ENCODE peak calls at places on chromosomes 13 and 19, in ten cellular contexts. Z is GM23338, G is bronchial epithelial cell, R is cardiac muscle cell, V is foreskin fibroblast, E is heart right ventricle, J is cardiac fibroblast, S is HCT116, W is fibroblast of the aortic adventitia, L is psoas muscle. A is an unnamed sample.

GRCh38 chr19:45972081-45972943 is 1.4 kb downstream of the NOVA2 start:
- DNase-seq in Z (no peak), G (peak), R (no peak), V (no peak), E (no peak), J (no peak), S (no peak), W (no peak), L (no peak), A (no peak)

GRCh38 chr19:23116802-23117571 is at the start of gene ZNF730:
- DNase-seq in Z (peak), G (peak), R (peak), V (peak), E (peak), J (peak), S (no peak), W (peak), L (peak), A (no peak)

GRCh38 chr19:46859637-46860124 is 1.1 kb upstream of the ARHGAP35 start:
- DNase-seq in Z (no peak), G (no peak), R (no peak), V (peak), E (peak), J (peak), S (no peak), W (no peak), L (peak), A (peak)

GRCh38 chr13:96621634-96622033 is 372.6 kb downstream of the OXGR1 start:
- DNase-seq in Z (no peak), G (peak), R (no peak), V (no peak), E (no peak), J (no peak), S (no peak), W (no peak), L (no peak), A (no peak)

GRCh38 chr13:75345191-75345590 is 136.8 kb downstream of the TBC1D4 start:
- DNase-seq in Z (no peak), G (no peak), R (peak), V (peak), E (no peak), J (peak), S (no peak), W (peak), L (no peak), A (no peak)

GRCh38 chr13:87680298-87680697 is 9.1 kb downstream of the SLITRK5 start:
- DNase-seq in Z (no peak), G (peak), R (no peak), V (no peak), E (no peak), J (no peak), S (no peak), W (no peak), L (no peak), A (peak)

GRCh38 chr13:79451500-79451962 is 29.4 kb upstream of the NDFIP2 start:
- DNase-seq in Z (peak), G (peak), R (peak), V (peak), E (no peak), J (peak), S (no peak), W (peak), L (no peak), A (peak)

GRCh38 chr13:46552302-46552680 is 679 bp upstream of the LRCH1 start:
- DNase-seq in Z (no peak), G (no peak), R (no peak), V (no peak), E (peak), J (no peak), S (no peak), W (no peak), L (no peak), A (no peak)

GRCh38 chr19:7819337-7819736 is 10.7 kb upstream of the EVI5L start:
- DNase-seq in Z (no peak), G (no peak), R (no peak), V (no peak), E (no peak), J (no peak), S (no peak), W (no peak), L (no peak), A (no peak)

GRCh38 chr19:3480383-3481091 is at the start of gene SMIM24:
- DNase-seq in Z (no peak), G (no peak), R (no peak), V (no peak), E (no peak), J (no peak), S (no peak), W (no peak), L (no peak), A (no peak)

GRCh38 chr13:72920097-72920496 is 138.2 kb downstream of the PIBF1 start:
- DNase-seq in Z (no peak), G (no peak), R (no peak), V (no peak), E (no peak), J (peak), S (no peak), W (peak), L (peak), A (peak)

GRCh38 chr13:93060144-93060543 is 166.5 kb upstream of the GPC6 start:
- DNase-seq in Z (no peak), G (no peak), R (no peak), V (no peak), E (no peak), J (no peak), S (no peak), W (no peak), L (no peak), A (no peak)

GRCh38 chr19:47601180-47601904 is 7.6 kb upstream of the BICRA start:
- DNase-seq in Z (no peak), G (no peak), R (no peak), V (no peak), E (no peak), J (no peak), S (no peak), W (no peak), L (no peak), A (no peak)

GRCh38 chr13:39675904-39676303 is 20.4 kb downstream of the COG6 start:
- DNase-seq in Z (no peak), G (no peak), R (peak), V (no peak), E (no peak), J (peak), S (no peak), W (peak), L (no peak), A (no peak)

GRCh38 chr13:20146381-20146780 is 14.5 kb downstream of the GJA3 start:
- DNase-seq in Z (no peak), G (no peak), R (no peak), V (no peak), E (no peak), J (no peak), S (no peak), W (no peak), L (no peak), A (no peak)

GRCh38 chr19:16888629-16889371 is at the start of gene F2RL3:
- DNase-seq in Z (peak), G (no peak), R (peak), V (peak), E (peak), J (peak), S (no peak), W (no peak), L (peak), A (no peak)

GRCh38 chr19:41408256-41408655 is 10.6 kb downstream of the BCKDHA start:
- DNase-seq in Z (peak), G (no peak), R (no peak), V (no peak), E (no peak), J (no peak), S (no peak), W (no peak), L (no peak), A (no peak)
- TF ChIP-seq CTCF in Z (peak), G (no peak), R (no peak), V (no peak), E (no peak), J (no peak), S (no peak), W (no peak), L (no peak), A (no peak)

GRCh38 chr19:29524912-29525870 is 603 bp upstream of the VSTM2B start:
- DNase-seq in Z (peak), G (no peak), R (no peak), V (no peak), E (no peak), J (no peak), S (no peak), W (no peak), L (no peak), A (no peak)
- TF ChIP-seq CTCF in Z (no peak), G (no peak), R (no peak), V (no peak), E (no peak), J (no peak), S (no peak), W (no peak), L (no peak), A (no peak)

GRCh38 chr19:35511337-35511736 is 2.1 kb downstream of the DMKN start:
- DNase-seq in Z (no peak), G (no peak), R (no peak), V (no peak), E (no peak), J (no peak), S (no peak), W (no peak), L (no peak), A (no peak)

GRCh38 chr19:35512831-35513230 is 618 bp downstream of the DMKN start:
- DNase-seq in Z (no peak), G (no peak), R (no peak), V (no peak), E (no peak), J (no peak), S (no peak), W (no peak), L (no peak), A (no peak)

GRCh38 chr19:35509018-35509652 is 4.3 kb downstream of the DMKN start:
- DNase-seq in Z (peak), G (peak), R (no peak), V (no peak), E (no peak), J (no peak), S (peak), W (no peak), L (no peak), A (peak)

GRCh38 chr19:35509861-35510625 is 3.4 kb downstream of the DMKN start:
- DNase-seq in Z (peak), G (peak), R (peak), V (no peak), E (peak), J (peak), S (peak), W (peak), L (peak), A (peak)

DNA sequence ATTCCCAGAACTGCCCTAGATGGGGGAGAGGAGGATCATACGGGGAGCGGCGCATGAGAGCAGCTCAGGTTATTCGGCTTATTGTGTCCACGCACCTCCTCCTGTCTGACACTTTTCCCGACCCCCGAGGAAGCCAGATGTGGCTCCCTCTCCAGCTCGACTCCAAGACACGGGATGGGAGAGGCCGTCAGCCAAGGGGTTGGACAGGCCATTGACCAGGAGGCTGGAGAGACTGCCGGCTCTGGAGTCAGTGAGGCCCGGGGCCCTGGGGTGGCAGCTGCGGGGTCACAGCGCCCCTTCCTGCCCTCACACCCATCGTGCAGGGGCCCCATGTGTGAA is 2.9 kb downstream of the DMKN start:
- DNase-seq in Z (no peak), G (no peak), R (no peak), V (no peak), E (no peak), J (no peak), S (no peak), W (no peak), L (no peak), A (no peak)
- TF ChIP-seq CTCF in Z (no peak), G (no peak), R (no peak), V (no peak), E (no peak), J (no peak), S (no peak), W (no peak), L (no peak), A (no peak)

GRCh38 chr19:5571777-5572176 is 4.0 kb upstream of the TINCR start:
- DNase-seq in Z (no peak), G (no peak), R (no peak), V (no peak), E (no peak), J (no peak), S (no peak), W (no peak), L (no peak), A (no peak)

GRCh38 chr19:5564930-5565329 is 2.8 kb downstream of the TINCR start:
- DNase-seq in Z (no peak), G (no peak), R (no peak), V (no peak), E (no peak), J (no peak), S (no peak), W (no peak), L (no peak), A (no peak)

GRCh38 chr19:5567971-5568407 is 236 bp upstream of the TINCR start:
- DNase-seq in Z (no peak), G (no peak), R (no peak), V (no peak), E (no peak), J (no peak), S (no peak), W (no peak), L (no peak), A (no peak)

GRCh38 chr19:5563941-5564612 is 3.7 kb downstream of the TINCR start:
- DNase-seq in Z (no peak), G (peak), R (no peak), V (peak), E (no peak), J (peak), S (no peak), W (no peak), L (no peak), A (peak)

GRCh38 chr19:5567360-5567970 is at the start of gene TINCR:
- DNase-seq in Z (peak), G (no peak), R (no peak), V (no peak), E (no peak), J (no peak), S (no peak), W (no peak), L (no peak), A (no peak)
- TF ChIP-seq CTCF in Z (peak), G (peak), R (peak), V (no peak), E (no peak), J (no peak), S (peak), W (no peak), L (no peak), A (peak)

GRCh38 chr19:50500060-50500752 is 10.8 kb downstream of the JOSD2 start:
- DNase-seq in Z (peak), G (no peak), R (no peak), V (no peak), E (peak), J (no peak), S (no peak), W (no peak), L (peak), A (no peak)
- TF ChIP-seq CTCF in Z (peak), G (no peak), R (peak), V (no peak), E (no peak), J (no peak), S (peak), W (no peak), L (peak), A (peak)

GRCh38 chr13:27341616-27342015 is 71.0 kb downstream of the RASL11A start:
- DNase-seq in Z (peak), G (no peak), R (peak), V (no peak), E (no peak), J (peak), S (no peak), W (no peak), L (no peak), A (peak)

GRCh38 chr13:27336005-27336673 is 65.5 kb downstream of the RASL11A start:
- DNase-seq in Z (no peak), G (no peak), R (peak), V (no peak), E (no peak), J (peak), S (no peak), W (peak), L (no peak), A (no peak)

GRCh38 chr13:27338816-27339215 is 68.2 kb downstream of the RASL11A start:
- DNase-seq in Z (peak), G (no peak), R (no peak), V (no peak), E (no peak), J (peak), S (peak), W (no peak), L (no peak), A (no peak)

GRCh38 chr13:27338207-27338606 is 67.6 kb downstream of the RASL11A start:
- DNase-seq in Z (no peak), G (no peak), R (no peak), V (no peak), E (no peak), J (no peak), S (no peak), W (no peak), L (no peak), A (no peak)

GRCh38 chr13:27339299-27339698 is 68.7 kb downstream of the RASL11A start:
- DNase-seq in Z (peak), G (peak), R (peak), V (peak), E (no peak), J (peak), S (peak), W (peak), L (no peak), A (peak)
- TF ChIP-seq CTCF in Z (peak), G (peak), R (peak), V (peak), E (peak), J (peak), S (peak), W (peak), L (peak), A (peak)

GRCh38 chr19:2268480-2268830 is 12.2 kb upstream of the JSRP1 start:
- DNase-seq in Z (no peak), G (no peak), R (no peak), V (no peak), E (no peak), J (no peak), S (no peak), W (no peak), L (no peak), A (no peak)

GRCh38 chr19:2268861-2269243 is 12.6 kb upstream of the JSRP1 start:
- DNase-seq in Z (no peak), G (no peak), R (no peak), V (no peak), E (no peak), J (no peak), S (no peak), W (no peak), L (no peak), A (no peak)

GRCh38 chr19:2270157-2270571 is 11.8 kb downstream of the PEAK3 start:
- DNase-seq in Z (no peak), G (no peak), R (no peak), V (no peak), E (peak), J (peak), S (no peak), W (no peak), L (peak), A (peak)

GRCh38 chr19:2270572-2271515 is 11.1 kb downstream of the PEAK3 start:
- DNase-seq in Z (peak), G (peak), R (peak), V (peak), E (peak), J (peak), S (no peak), W (peak), L (peak), A (peak)

DNA sequence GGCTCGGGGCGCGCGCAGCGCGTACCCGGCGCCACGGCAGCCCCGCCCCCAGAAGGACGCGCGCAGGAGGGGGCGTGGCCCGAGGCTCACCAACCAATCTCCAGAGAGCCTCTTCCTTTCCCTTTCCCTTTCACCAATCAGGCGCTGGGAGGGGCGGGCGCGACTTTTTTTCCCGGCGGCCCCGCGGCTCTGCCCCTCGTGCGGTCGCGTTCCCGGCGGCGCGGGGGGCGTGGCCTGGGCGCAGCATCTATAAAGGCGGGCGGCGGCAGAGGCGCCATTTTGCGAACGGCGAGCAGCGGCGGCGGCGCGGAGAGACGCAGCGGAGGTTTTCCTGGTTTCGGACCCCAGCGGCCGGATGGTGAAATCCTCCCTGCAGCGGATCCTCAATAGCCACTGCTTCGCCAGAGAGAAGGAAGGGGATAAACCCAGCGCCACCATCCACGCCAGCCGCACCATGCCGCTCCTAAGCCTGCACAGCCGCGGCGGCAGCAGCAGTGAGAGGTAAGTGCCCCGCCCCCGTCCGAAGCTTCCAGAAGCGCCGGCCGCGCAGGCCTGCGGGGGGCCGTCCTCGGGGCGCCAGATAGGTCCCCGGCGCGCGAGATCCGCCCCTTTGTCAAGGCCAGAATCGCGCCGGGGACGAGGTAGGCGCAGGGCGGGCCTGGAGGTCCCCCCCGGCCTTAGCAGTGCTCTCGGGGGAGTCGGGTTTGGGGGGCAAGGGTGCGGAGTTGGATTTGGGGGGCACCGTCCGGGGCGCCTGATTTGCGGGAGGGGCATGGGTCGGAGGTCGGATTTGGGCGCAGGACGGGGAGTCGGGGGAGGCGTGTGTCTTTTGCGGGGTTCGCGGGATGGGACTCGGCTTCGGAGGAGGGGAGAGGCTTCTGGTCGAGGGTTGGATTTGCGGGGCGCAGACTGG is 12.5 kb downstream of the PEAK3 start:
- DNase-seq in Z (peak), G (peak), R (peak), V (peak), E (peak), J (peak), S (peak), W (peak), L (peak), A (peak)
- TF ChIP-seq CTCF in Z (no peak), G (no peak), R (no peak), V (no peak), E (no peak), J (no peak), S (peak), W (peak), L (no peak), A (no peak)

DNA sequence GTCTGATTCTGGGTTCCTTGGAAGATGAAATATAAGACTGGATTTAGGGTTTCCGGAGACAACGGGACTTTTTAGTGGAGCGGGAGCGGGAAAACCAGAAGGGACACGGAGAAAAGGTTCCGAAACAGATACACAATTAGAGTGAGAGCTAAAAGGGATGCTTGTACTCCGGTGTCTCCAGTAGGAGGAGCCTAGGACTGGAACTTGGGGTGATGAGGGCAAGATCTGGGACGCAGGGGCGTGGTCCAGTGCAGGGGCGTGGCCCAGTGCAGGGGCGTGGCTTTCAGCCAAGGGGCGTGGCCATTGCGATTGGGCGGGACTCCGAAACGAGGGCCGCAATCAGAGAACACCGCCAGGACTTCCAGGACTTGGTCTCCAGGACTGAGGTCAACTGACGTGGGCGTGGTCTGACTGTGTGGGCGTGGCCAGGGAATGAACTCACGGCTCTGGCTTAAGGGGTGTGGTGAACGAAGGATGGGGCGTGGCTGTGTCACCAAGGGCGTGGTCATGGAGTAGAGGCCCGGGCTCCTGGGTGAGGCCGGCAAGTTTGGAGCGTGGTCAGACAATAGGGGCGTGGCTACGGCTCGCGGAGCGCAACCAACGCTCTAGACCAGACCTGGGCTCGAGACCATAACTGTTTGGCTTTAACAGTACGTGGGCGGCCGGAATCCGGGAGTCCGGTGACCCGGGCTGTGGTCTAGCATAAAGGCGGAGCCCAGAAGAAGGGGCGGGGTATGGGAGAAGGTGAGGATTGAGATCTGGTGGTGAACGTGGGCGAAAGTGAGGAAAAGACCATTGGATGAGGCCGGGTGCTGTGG is at the start of gene DKKL1:
- DNase-seq in Z (peak), G (peak), R (peak), V (peak), E (peak), J (peak), S (peak), W (peak), L (peak), A (peak)
- TF ChIP-seq CTCF in Z (peak), G (peak), R (peak), V (no peak), E (no peak), J (no peak), S (no peak), W (no peak), L (no peak), A (peak)

GRCh38 chr13:34308725-34309124 is 490.8 kb downstream of the RFC3 start:
- DNase-seq in Z (no peak), G (peak), R (no peak), V (peak), E (no peak), J (no peak), S (no peak), W (peak), L (no peak), A (no peak)

GRCh38 chr13:34310539-34310938 is 492.6 kb downstream of the RFC3 start:
- DNase-seq in Z (no peak), G (no peak), R (no peak), V (no peak), E (no peak), J (no peak), S (no peak), W (no peak), L (no peak), A (no peak)
- TF ChIP-seq CTCF in Z (no peak), G (no peak), R (no peak), V (no peak), E (no peak), J (no peak), S (no peak), W (no peak), L (no peak), A (no peak)

GRCh38 chr13:98303858-98304257 is 126.8 kb upstream of the RNF113B start:
- DNase-seq in Z (no peak), G (no peak), R (no peak), V (no peak), E (no peak), J (no peak), S (no peak), W (no peak), L (no peak), A (no peak)
- TF ChIP-seq CTCF in Z (no peak), G (no peak), R (no peak), V (no peak), E (no peak), J (no peak), S (no peak), W (no peak), L (no peak), A (no peak)

A was measured in MCF 10A.